ENCODE peak calls at places on chromosomes 16 and 17, in four cellular contexts. H is NCI-H187, R is KBM-7, M is GDM1. U is an unnamed sample.

GRCh38 chr17:69947027-69947759 is 127.8 kb upstream of the KCNJ16 start:
- DNase-seq in H (no peak), M (peak), R (no peak), U (no peak)

GRCh38 chr17:46851029-46851741 is at the start of gene WNT9B:
- DNase-seq in M (no peak), H (peak), R (no peak), U (peak)

GRCh38 chr17:62870581-62870964 is 62.5 kb upstream of the MARCHF10 start:
- DNase-seq in H (no peak), R (no peak), M (no peak), U (no peak)

GRCh38 chr16:86171329-86171728 is 272.4 kb downstream of the IRF8 start:
- DNase-seq in M (no peak), H (no peak), R (no peak), U (no peak)

GRCh38 chr16:23155445-23156049 is 6.3 kb upstream of the USP31 start:
- DNase-seq in R (peak), M (no peak), H (no peak), U (no peak)

GRCh38 chr17:1001640-1002411 is 4.9 kb downstream of the TIMM22 start:
- DNase-seq in H (no peak), R (no peak), M (no peak), U (no peak)

GRCh38 chr17:40450175-40450574 is 6.9 kb downstream of the IGFBP4 start:
- DNase-seq in R (peak), H (no peak), M (peak), U (no peak)

GRCh38 chr17:10111907-10112452 is 86.4 kb downstream of the GAS7 start:
- DNase-seq in R (no peak), H (no peak), M (no peak), U (no peak)

GRCh38 chr16:59412275-59412841 is 678.2 kb upstream of the GOT2 start:
- DNase-seq in R (no peak), M (no peak), H (no peak), U (peak)

GRCh38 chr16:87436225-87437172 is 44.4 kb downstream of the MAP1LC3B start:
- DNase-seq in R (no peak), H (no peak), M (no peak), U (no peak)

GRCh38 chr17:73519621-73520368 is 124.5 kb downstream of the SDK2 start:
- DNase-seq in H (no peak), R (no peak), M (no peak), U (no peak)

GRCh38 chr17:51336112-51336822 is 75.9 kb downstream of the UTP18 start:
- DNase-seq in M (no peak), R (no peak), H (no peak), U (no peak)

GRCh38 chr17:58247511-58248363 is 9.4 kb downstream of the LPO start:
- DNase-seq in H (no peak), R (peak), M (peak), U (no peak)

GRCh38 chr17:27471321-27472269 is 15.3 kb downstream of the KSR1 start:
- DNase-seq in M (no peak), R (no peak), H (no peak), U (no peak)

GRCh38 chr17:6677158-6677831 is 25.7 kb downstream of the C17orf100 start:
- DNase-seq in H (no peak), R (peak), M (peak), U (peak)

GRCh38 chr16:48062681-48063080 is 93.1 kb downstream of the ABCC12 start:
- DNase-seq in M (no peak), H (no peak), R (no peak), U (no peak)

GRCh38 chr17:31745964-31746650 is 112.9 kb downstream of the COPRS start:
- DNase-seq in H (no peak), R (no peak), M (no peak), U (no peak)

GRCh38 chr17:62807812-62808575 is at the start of gene MARCHF10:
- DNase-seq in R (no peak), H (peak), M (no peak), U (peak)

GRCh38 chr17:28470266-28471126 is 2.9 kb upstream of the SLC13A2 start:
- DNase-seq in M (no peak), H (no peak), R (no peak), U (no peak)

GRCh38 chr17:31391496-31391949 is at the start of gene RAB11FIP4:
- DNase-seq in R (no peak), H (no peak), M (no peak), U (no peak)

U was measured in SW480.